ENCODE peak calls at places on chromosomes 4 and X, in four cellular contexts. E is left lung, B is WERI-Rb-1, J is GM23338. L is an unnamed sample.
A peak's percentile ranks its signal among the peaks of the same experiment; 100 is the strongest.

GRCh38 chr4:143358419-143358818 is 21.7 kb downstream of the GAB1 start:
- DNase-seq in E (no peak), B (no peak), J (no peak), L (no peak)

GRCh38 chr4:86970447-86971354 is 35.9 kb downstream of the AFF1 start:
- DNase-seq in E (no peak), B (peak; percentile 18), J (no peak), L (peak; percentile 53)

GRCh38 chr4:47566975-47567374 is 81.9 kb downstream of the ATP10D start:
- DNase-seq in E (no peak), B (no peak), J (no peak), L (no peak)

GRCh38 chr4:182969651-182970279 is 52.6 kb upstream of the DCTD start:
- DNase-seq in E (no peak), B (no peak), J (no peak), L (peak; percentile 3)

GRCh38 chr4:150368667-150369066 is 213.3 kb upstream of the MAB21L2 start:
- DNase-seq in E (no peak), B (no peak), J (no peak), L (no peak)

GRCh38 chr4:23654791-23655190 is 235.1 kb downstream of the PPARGC1A start:
- DNase-seq in E (no peak), B (no peak), J (no peak), L (no peak)

GRCh38 chr4:104549736-104550135 is 55.0 kb upstream of the CXXC4 start:
- DNase-seq in E (no peak), B (no peak), J (no peak), L (no peak)

GRCh38 chrX:33273521-33273920 is 62.2 kb upstream of the DMD start:
- DNase-seq in E (no peak), B (no peak), J (no peak), L (no peak)

GRCh38 chr4:41067369-41067768 is 147.0 kb downstream of the APBB2 start:
- DNase-seq in E (no peak), B (no peak), J (no peak), L (no peak)

GRCh38 chrX:123648028-123648810 is 84.6 kb downstream of the THOC2 start:
- DNase-seq in E (peak; percentile 56), B (no peak), J (peak; percentile 86), L (peak; percentile 78)

GRCh38 chr4:83548151-83548905 is 12.4 kb downstream of the GPAT3 start:
- DNase-seq in E (peak; percentile 81), B (no peak), J (peak; percentile 19), L (peak; percentile 53)

GRCh38 chrX:108121291-108121690 is 29.7 kb downstream of the ATG4A start:
- DNase-seq in E (no peak), B (no peak), J (no peak), L (peak; percentile 2)

GRCh38 chr4:60396680-60397079 is 803.4 kb upstream of the ADGRL3 start:
- DNase-seq in E (no peak), B (no peak), J (no peak), L (no peak)

GRCh38 chr4:175560628-175561027 is 251.4 kb downstream of the GPM6A start:
- DNase-seq in E (no peak), B (no peak), J (peak; percentile 36), L (no peak)

GRCh38 chrX:44036336-44036735 is 63.1 kb upstream of the NDP start:
- DNase-seq in E (no peak), B (no peak), J (no peak), L (no peak)

GRCh38 chrX:142001934-142002333 is 98.2 kb downstream of the MAGEC1 start:
- DNase-seq in E (no peak), B (no peak), J (no peak), L (no peak)

GRCh38 chr4:33831667-33832066 is 2412.6 kb downstream of the ARAP2 start:
- DNase-seq in E (no peak), B (no peak), J (no peak), L (no peak)

DNA sequence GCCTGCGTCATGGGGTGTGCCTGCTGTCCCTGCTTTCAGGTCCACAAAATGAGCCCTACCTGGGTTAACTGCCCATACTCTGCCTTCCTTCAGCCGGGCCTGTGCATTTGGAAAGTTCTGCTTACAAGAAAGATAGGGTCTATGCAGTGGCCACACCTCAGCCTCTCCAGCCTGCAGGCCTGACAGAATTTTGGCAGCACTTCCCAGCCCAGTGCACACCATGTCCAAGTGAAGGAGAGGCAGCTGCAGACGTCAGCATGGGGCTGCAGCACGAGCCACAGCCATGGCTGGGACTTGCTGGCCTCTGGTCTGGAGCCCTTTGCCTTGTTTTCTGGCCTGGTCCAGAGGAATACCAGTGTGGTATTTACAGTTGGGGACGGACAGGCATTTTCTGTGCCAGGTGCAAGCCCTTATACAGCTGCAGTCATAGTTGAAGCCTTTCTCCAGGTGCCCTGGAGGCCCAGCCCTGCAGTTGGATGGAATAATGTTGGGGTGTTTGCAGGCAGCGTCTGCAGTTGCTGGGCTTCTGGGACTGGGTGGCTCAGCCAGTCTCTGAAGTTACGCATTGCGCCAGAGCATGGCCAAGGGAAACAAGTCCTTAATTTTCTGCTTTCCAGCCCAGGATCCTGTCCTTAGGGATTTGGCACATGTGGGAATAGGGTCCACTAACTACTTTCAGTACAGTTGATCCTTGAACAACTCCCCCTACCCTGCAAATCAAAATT is 26.2 kb downstream of the JADE1 start:
- DNase-seq in E (peak; percentile 51), B (no peak), J (no peak), L (peak; percentile 93)
- H3K36me3 ChIP-seq in E (no peaks in the 10 kb centered on the region), B (peaks cover 64% of the 10 kb centered on the region), J (peaks cover 77% of the 10 kb centered on the region), L (no peaks in the 10 kb centered on the region)

GRCh38 chr4:103199009-103199408 is 866 bp upstream of the CENPE start:
- DNase-seq in E (no peak), B (no peak), J (no peak), L (peak; percentile 5)
- H3K4me3 ChIP-seq in E (peak overlapping the region; percentile 88), B (no peak overlapping the region), J (peak overlapping the region; percentile 93), L (no peak overlapping the region)

GRCh38 chrX:83966347-83966746 is 105.4 kb downstream of the CYLC1 start:
- DNase-seq in E (no peak), B (no peak), J (no peak), L (no peak)
- H3K36me3 ChIP-seq in E (no peaks in the 10 kb centered on the region), B (no peaks in the 10 kb centered on the region), J (no peaks in the 10 kb centered on the region), L (no peaks in the 10 kb centered on the region)

DNA sequence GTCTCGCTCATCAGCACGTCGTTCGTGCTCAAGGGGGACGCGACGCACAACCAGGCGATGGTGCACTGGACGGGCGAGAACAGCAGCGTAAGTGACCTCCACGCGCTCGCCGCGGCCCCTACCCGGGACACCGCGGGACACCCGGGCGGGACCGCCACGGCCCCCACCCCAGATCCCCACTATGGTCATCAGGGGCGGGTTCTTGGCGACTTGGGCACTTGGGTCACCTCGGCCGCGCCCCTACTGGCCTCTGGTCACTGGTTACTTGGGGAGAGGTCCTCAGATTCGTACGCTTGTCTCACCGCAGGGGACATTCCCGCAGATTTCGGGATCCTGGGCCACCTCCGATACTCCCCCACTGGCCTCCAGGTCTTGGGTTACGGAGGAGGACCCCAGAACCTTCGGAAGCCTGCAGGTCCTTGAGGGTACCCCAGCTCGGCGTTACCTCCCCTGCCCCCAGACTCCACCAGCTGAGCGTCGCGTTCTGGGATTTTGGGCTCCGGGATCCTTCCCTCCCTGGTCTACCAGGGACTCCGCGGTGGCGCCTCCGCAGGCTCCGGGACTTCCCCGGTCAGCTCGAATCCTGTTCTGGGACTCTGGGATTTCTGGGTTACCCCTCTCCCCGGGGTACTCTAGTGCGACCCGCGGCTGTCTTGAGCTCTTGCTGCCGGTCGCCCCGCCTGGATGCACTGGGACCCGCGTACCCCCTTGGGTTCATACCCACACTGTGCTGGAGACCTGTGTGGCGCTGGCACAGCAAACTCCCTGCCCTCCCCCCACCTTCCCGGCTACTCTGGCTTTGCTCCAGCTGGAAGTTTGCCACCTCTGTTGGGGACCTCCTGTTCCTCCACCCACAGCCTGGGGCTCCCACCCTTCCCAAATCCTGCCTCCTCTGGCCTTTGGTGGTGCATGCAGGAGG is 961 bp downstream of the SORCS2 start:
- DNase-seq in E (peak; percentile 31), B (peak; percentile 62), J (peak; percentile 52), L (peak; percentile 68)
- H3K4me3 ChIP-seq in E (peak overlapping the region; percentile 34), B (peak overlapping the region; percentile 92), J (peak overlapping the region; percentile 73), L (no peak overlapping the region)

DNA sequence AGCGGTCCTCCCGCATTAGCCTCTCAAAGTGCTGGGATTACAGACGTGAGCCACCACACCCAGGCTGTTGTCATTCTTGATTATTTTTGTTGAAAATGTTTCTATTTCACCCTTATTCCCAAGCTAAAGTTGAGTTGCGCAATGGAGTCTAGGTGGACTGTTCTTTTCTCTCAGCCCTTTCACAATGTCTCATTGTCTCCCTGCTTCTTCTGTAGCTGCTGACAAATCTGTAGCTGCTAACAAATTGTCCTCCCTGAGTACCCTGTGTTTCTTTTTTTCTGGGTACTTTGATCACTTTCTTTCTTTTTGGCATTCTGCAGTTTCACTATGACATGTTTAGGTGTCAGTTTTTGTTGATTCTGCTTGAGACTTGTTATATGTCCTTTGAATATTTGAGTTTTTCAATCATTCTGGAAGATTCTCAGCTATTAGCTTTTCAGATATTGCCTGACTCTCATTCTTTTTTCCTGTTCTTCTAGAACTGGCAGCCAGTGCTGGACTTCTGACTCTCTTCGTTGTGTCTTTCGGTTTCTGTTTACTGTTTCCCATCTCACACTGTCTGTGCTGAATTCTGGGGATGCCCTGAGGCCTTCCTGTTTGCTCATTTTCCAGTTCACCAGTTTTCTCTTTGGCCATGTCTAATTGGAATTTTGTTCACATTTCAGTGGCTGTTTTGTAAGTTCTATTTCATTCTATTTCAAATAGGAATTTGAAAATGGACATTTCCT is 6.6 kb downstream of the ABCD1 start:
- DNase-seq in E (no peak), B (no peak), J (no peak), L (no peak)
- H3K36me3 ChIP-seq in E (no peaks in the 10 kb centered on the region), B (peaks cover 21% of the 10 kb centered on the region), J (no peaks in the 10 kb centered on the region), L (no peaks in the 10 kb centered on the region)

DNA sequence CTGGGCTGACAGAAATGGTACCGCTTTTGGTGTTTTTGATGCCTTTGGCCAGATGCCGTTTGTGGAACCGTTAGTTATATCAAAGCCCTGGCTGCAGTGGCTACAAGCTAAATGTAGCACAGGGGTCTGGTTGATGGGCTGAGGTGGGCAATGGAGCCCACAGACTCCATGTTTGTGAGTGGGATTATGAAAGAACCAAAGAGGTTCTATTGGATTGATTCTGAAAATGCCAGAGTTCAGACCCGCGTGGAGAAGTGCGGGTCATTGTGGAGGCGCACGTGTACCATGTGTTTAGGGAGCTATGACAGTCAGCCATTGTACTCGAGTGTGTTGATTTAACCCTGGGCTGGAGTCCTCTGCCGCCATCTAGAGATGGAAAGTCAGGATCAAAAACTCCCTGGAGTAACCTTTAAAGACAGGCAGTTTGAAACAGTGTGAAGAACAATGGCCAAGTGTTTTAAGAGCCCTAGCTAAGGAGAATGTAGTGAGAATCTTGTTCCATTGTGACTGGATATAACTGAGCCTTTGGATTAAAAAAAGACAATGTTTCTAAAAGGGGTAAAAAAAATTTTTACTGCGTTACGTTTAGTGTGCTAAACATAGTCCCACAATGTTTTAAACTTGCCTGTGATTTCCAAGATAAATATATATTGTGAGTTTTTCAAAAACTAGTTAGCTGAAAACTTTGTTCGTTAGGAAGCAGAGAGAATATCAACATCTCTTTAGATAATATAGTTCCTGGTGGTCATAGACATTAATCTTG is 12.7 kb downstream of the ART3 start:
- DNase-seq in E (no peak), B (peak; percentile 73), J (peak; percentile 92), L (peak; percentile 67)
- H3K4me3 ChIP-seq in E (no peak overlapping the region), B (peak overlapping the region; percentile 7), J (peak overlapping the region; percentile 27), L (no peak overlapping the region)

DNA sequence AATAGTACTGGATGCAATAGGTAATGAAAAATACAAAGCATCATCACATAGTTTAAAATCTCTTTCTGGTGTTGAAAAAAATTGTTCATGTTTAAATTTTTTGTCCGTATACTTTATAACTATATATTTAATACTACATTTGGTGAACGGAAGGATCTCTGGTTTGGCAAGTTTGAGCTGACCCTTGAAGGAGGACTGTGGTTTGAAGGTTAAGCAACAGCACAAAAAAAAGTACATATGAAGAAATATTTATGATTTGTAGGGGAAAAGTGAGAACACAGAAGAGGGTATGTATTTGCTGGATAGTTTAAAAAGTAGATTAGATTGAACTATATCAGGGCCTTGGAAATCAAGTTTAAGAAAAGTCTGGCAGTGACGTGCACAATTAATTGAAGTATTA is 13.3 kb downstream of the SRP72 start:
- DNase-seq in E (no peak), B (no peak), J (no peak), L (no peak)
- H3K36me3 ChIP-seq in E (no peaks in the 10 kb centered on the region), B (peaks cover 57% of the 10 kb centered on the region), J (peaks cover 65% of the 10 kb centered on the region), L (peaks cover 56% of the 10 kb centered on the region)